ENCODE peak calls at places on chromosomes 13 and 19, in nine cellular contexts. One of them, this sample, is unnamed. For H3K9me3, the result is how much of the 10 kb centered on the place peaks cover.

GRCh38 chr19:46840157-46840942 is 10.3 kb downstream of the AP2S1 start:
- DNase-seq in breast epithelium: no peak
- DNase-seq in right lobe of liver: no peak
- DNase-seq in stomach: peak
- DNase-seq in body of pancreas: peak
- DNase-seq in aorta: no peak
- DNase-seq in CD8-positive, alpha-beta memory T cell: peak
- DNase-seq in testis: peak
- DNase-seq in upper lobe of right lung: peak
- DNase-seq in this sample: peak

GRCh38 chr19:33514885-33515485 is 6.6 kb downstream of the PEPD start:
- DNase-seq in aorta: no peak
- DNase-seq in breast epithelium: no peak
- DNase-seq in stomach: no peak
- DNase-seq in body of pancreas: no peak
- DNase-seq in testis: no peak
- DNase-seq in right lobe of liver: no peak
- DNase-seq in CD8-positive, alpha-beta memory T cell: no peak
- DNase-seq in upper lobe of right lung: no peak
- DNase-seq in this sample: no peak

GRCh38 chr19:4589579-4590410 is 30.3 kb upstream of the SEMA6B start:
- DNase-seq in CD8-positive, alpha-beta memory T cell: no peak
- DNase-seq in aorta: no peak
- DNase-seq in upper lobe of right lung: no peak
- DNase-seq in right lobe of liver: no peak
- DNase-seq in testis: peak
- DNase-seq in breast epithelium: no peak
- DNase-seq in body of pancreas: no peak
- DNase-seq in stomach: no peak
- DNase-seq in this sample: no peak

GRCh38 chr19:5075603-5076002 is 106.7 kb downstream of the KDM4B start:
- DNase-seq in testis: no peak
- DNase-seq in stomach: no peak
- DNase-seq in body of pancreas: no peak
- DNase-seq in upper lobe of right lung: no peak
- DNase-seq in CD8-positive, alpha-beta memory T cell: peak
- DNase-seq in aorta: no peak
- DNase-seq in breast epithelium: no peak
- DNase-seq in right lobe of liver: no peak
- DNase-seq in this sample: no peak

GRCh38 chr19:32372726-32373613 is 27.6 kb downstream of the ZNF507 start:
- DNase-seq in upper lobe of right lung: no peak
- DNase-seq in CD8-positive, alpha-beta memory T cell: no peak
- DNase-seq in stomach: no peak
- DNase-seq in aorta: no peak
- DNase-seq in right lobe of liver: no peak
- DNase-seq in testis: no peak
- DNase-seq in breast epithelium: no peak
- DNase-seq in body of pancreas: no peak
- DNase-seq in this sample: no peak

GRCh38 chr13:46166221-46166584 is 15.8 kb downstream of the LCP1 start:
- DNase-seq in stomach: no peak
- DNase-seq in CD8-positive, alpha-beta memory T cell: no peak
- DNase-seq in breast epithelium: no peak
- DNase-seq in right lobe of liver: no peak
- DNase-seq in testis: no peak
- DNase-seq in upper lobe of right lung: no peak
- DNase-seq in body of pancreas: no peak
- DNase-seq in aorta: no peak
- DNase-seq in this sample: no peak

GRCh38 chr13:75226755-75227435 is 255.1 kb downstream of the TBC1D4 start:
- DNase-seq in breast epithelium: no peak
- DNase-seq in body of pancreas: no peak
- DNase-seq in upper lobe of right lung: no peak
- DNase-seq in stomach: no peak
- DNase-seq in CD8-positive, alpha-beta memory T cell: no peak
- DNase-seq in testis: no peak
- DNase-seq in right lobe of liver: no peak
- DNase-seq in aorta: no peak
- DNase-seq in this sample: no peak

GRCh38 chr13:102726430-102726829 is 31.6 kb upstream of the METTL21C start:
- DNase-seq in breast epithelium: no peak
- DNase-seq in upper lobe of right lung: no peak
- DNase-seq in aorta: no peak
- DNase-seq in CD8-positive, alpha-beta memory T cell: no peak
- DNase-seq in testis: no peak
- DNase-seq in stomach: no peak
- DNase-seq in right lobe of liver: no peak
- DNase-seq in body of pancreas: no peak
- DNase-seq in this sample: no peak

GRCh38 chr13:33787051-33787591 is 30.8 kb upstream of the RFC3 start:
- DNase-seq in aorta: no peak
- DNase-seq in right lobe of liver: no peak
- DNase-seq in CD8-positive, alpha-beta memory T cell: peak
- DNase-seq in upper lobe of right lung: no peak
- DNase-seq in stomach: no peak
- DNase-seq in body of pancreas: no peak
- DNase-seq in breast epithelium: no peak
- DNase-seq in testis: no peak
- DNase-seq in this sample: no peak

GRCh38 chr13:70333752-70334151 is 225.5 kb upstream of the KLHL1 start:
- DNase-seq in breast epithelium: no peak
- DNase-seq in upper lobe of right lung: no peak
- DNase-seq in testis: no peak
- DNase-seq in aorta: no peak
- DNase-seq in body of pancreas: no peak
- DNase-seq in right lobe of liver: no peak
- DNase-seq in stomach: no peak
- DNase-seq in CD8-positive, alpha-beta memory T cell: no peak
- DNase-seq in this sample: no peak

GRCh38 chr19:35790981-35791813 is 15.8 kb downstream of the ARHGAP33 start:
- DNase-seq in right lobe of liver: peak
- DNase-seq in testis: no peak
- DNase-seq in CD8-positive, alpha-beta memory T cell: no peak
- DNase-seq in breast epithelium: no peak
- DNase-seq in upper lobe of right lung: peak
- DNase-seq in body of pancreas: peak
- DNase-seq in stomach: no peak
- DNase-seq in aorta: no peak
- DNase-seq in this sample: no peak

DNA sequence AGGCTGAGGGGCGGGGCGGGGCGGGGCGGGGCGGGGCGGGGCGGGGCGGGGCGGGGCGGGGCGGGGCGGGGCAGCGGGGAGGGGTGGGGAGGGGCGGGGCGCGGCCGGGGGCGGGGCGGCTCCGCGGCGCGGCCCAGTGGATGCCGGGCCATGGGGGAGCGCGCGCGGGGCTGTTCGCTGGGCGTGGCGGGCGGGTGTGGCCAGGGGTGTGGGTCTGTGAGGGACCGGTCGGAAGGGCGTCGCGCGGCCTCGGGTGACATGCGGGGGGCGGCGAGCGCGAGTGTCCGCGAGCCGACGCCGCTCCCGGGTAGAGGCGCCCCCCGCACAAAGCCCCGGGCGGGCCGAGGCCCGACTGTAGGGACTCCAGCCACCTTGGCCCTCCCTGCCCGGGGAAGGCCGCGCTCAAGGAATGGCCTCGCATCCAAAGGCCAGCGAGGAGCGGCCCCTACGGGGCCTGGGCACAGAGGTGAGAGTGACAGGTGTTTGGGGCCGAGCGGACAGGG is at the start of gene ZFP28:
- DNase-seq in right lobe of liver: peak
- DNase-seq in upper lobe of right lung: peak
- DNase-seq in CD8-positive, alpha-beta memory T cell: no peak
- DNase-seq in breast epithelium: no peak
- DNase-seq in aorta: peak
- DNase-seq in body of pancreas: no peak
- DNase-seq in testis: peak
- DNase-seq in stomach: no peak
- DNase-seq in this sample: no peak
- H3K9me3 ChIP-seq in right lobe of liver: under half
- H3K9me3 ChIP-seq in upper lobe of right lung: under half
- H3K9me3 ChIP-seq in CD8-positive, alpha-beta memory T cell: under half
- H3K9me3 ChIP-seq in breast epithelium: half or more
- H3K9me3 ChIP-seq in aorta: under half
- H3K9me3 ChIP-seq in body of pancreas: under half
- H3K9me3 ChIP-seq in testis: under half
- H3K9me3 ChIP-seq in stomach: under half
- H3K9me3 ChIP-seq in this sample: under half

GRCh38 chr19:57068326-57068725 is 51.5 kb upstream of the USP29 start:
- DNase-seq in testis: no peak
- DNase-seq in breast epithelium: no peak
- DNase-seq in stomach: no peak
- DNase-seq in CD8-positive, alpha-beta memory T cell: no peak
- DNase-seq in body of pancreas: no peak
- DNase-seq in upper lobe of right lung: no peak
- DNase-seq in aorta: no peak
- DNase-seq in right lobe of liver: no peak
- DNase-seq in this sample: no peak
- H3K9me3 ChIP-seq in testis: under half
- H3K9me3 ChIP-seq in breast epithelium: under half
- H3K9me3 ChIP-seq in stomach: under half
- H3K9me3 ChIP-seq in CD8-positive, alpha-beta memory T cell: under half
- H3K9me3 ChIP-seq in body of pancreas: under half
- H3K9me3 ChIP-seq in upper lobe of right lung: under half
- H3K9me3 ChIP-seq in aorta: under half
- H3K9me3 ChIP-seq in right lobe of liver: under half
- H3K9me3 ChIP-seq in this sample: under half

GRCh38 chr19:53580871-53581835 is 43.2 kb downstream of the ZNF331 start:
- DNase-seq in stomach: no peak
- DNase-seq in body of pancreas: no peak
- DNase-seq in upper lobe of right lung: no peak
- DNase-seq in CD8-positive, alpha-beta memory T cell: no peak
- DNase-seq in aorta: no peak
- DNase-seq in testis: no peak
- DNase-seq in breast epithelium: no peak
- DNase-seq in right lobe of liver: no peak
- DNase-seq in this sample: no peak

GRCh38 chr19:53581871-53582279 is 43.9 kb downstream of the ZNF331 start:
- DNase-seq in right lobe of liver: no peak
- DNase-seq in CD8-positive, alpha-beta memory T cell: no peak
- DNase-seq in body of pancreas: no peak
- DNase-seq in breast epithelium: no peak
- DNase-seq in aorta: no peak
- DNase-seq in stomach: no peak
- DNase-seq in upper lobe of right lung: no peak
- DNase-seq in testis: no peak
- DNase-seq in this sample: no peak

GRCh38 chr19:53576941-53577653 is 39.2 kb downstream of the ZNF331 start:
- DNase-seq in testis: no peak
- DNase-seq in aorta: no peak
- DNase-seq in right lobe of liver: no peak
- DNase-seq in breast epithelium: no peak
- DNase-seq in body of pancreas: no peak
- DNase-seq in stomach: no peak
- DNase-seq in CD8-positive, alpha-beta memory T cell: no peak
- DNase-seq in upper lobe of right lung: peak
- DNase-seq in this sample: no peak

GRCh38 chr19:53579518-53579917 is 41.6 kb downstream of the ZNF331 start:
- DNase-seq in aorta: no peak
- DNase-seq in stomach: no peak
- DNase-seq in upper lobe of right lung: no peak
- DNase-seq in testis: no peak
- DNase-seq in right lobe of liver: no peak
- DNase-seq in breast epithelium: no peak
- DNase-seq in CD8-positive, alpha-beta memory T cell: no peak
- DNase-seq in body of pancreas: no peak
- DNase-seq in this sample: no peak

GRCh38 chr19:53577968-53578367 is 40.0 kb downstream of the ZNF331 start:
- DNase-seq in right lobe of liver: no peak
- DNase-seq in upper lobe of right lung: no peak
- DNase-seq in CD8-positive, alpha-beta memory T cell: no peak
- DNase-seq in breast epithelium: no peak
- DNase-seq in testis: no peak
- DNase-seq in aorta: no peak
- DNase-seq in body of pancreas: no peak
- DNase-seq in stomach: no peak
- DNase-seq in this sample: no peak
- H3K9me3 ChIP-seq in right lobe of liver: under half
- H3K9me3 ChIP-seq in upper lobe of right lung: under half
- H3K9me3 ChIP-seq in CD8-positive, alpha-beta memory T cell: under half
- H3K9me3 ChIP-seq in breast epithelium: under half
- H3K9me3 ChIP-seq in testis: under half
- H3K9me3 ChIP-seq in aorta: under half
- H3K9me3 ChIP-seq in body of pancreas: under half
- H3K9me3 ChIP-seq in stomach: under half
- H3K9me3 ChIP-seq in this sample: under half

GRCh38 chr19:15935167-15935702 is 906 bp upstream of the CYP4F11 start:
- DNase-seq in aorta: no peak
- DNase-seq in stomach: no peak
- DNase-seq in body of pancreas: peak
- DNase-seq in upper lobe of right lung: no peak
- DNase-seq in right lobe of liver: peak
- DNase-seq in breast epithelium: no peak
- DNase-seq in testis: no peak
- DNase-seq in CD8-positive, alpha-beta memory T cell: no peak
- DNase-seq in this sample: no peak

GRCh38 chr19:15936950-15937349 is 2.6 kb upstream of the CYP4F11 start:
- DNase-seq in right lobe of liver: no peak
- DNase-seq in CD8-positive, alpha-beta memory T cell: no peak
- DNase-seq in aorta: no peak
- DNase-seq in breast epithelium: no peak
- DNase-seq in testis: no peak
- DNase-seq in upper lobe of right lung: no peak
- DNase-seq in stomach: no peak
- DNase-seq in body of pancreas: no peak
- DNase-seq in this sample: no peak

GRCh38 chr19:15934332-15935078 is at the start of gene CYP4F11:
- DNase-seq in CD8-positive, alpha-beta memory T cell: no peak
- DNase-seq in body of pancreas: peak
- DNase-seq in aorta: peak
- DNase-seq in upper lobe of right lung: peak
- DNase-seq in testis: peak
- DNase-seq in right lobe of liver: peak
- DNase-seq in breast epithelium: peak
- DNase-seq in stomach: peak
- DNase-seq in this sample: no peak

GRCh38 chr19:15936173-15936572 is 1.8 kb upstream of the CYP4F11 start:
- DNase-seq in CD8-positive, alpha-beta memory T cell: no peak
- DNase-seq in right lobe of liver: no peak
- DNase-seq in body of pancreas: no peak
- DNase-seq in aorta: no peak
- DNase-seq in upper lobe of right lung: no peak
- DNase-seq in stomach: no peak
- DNase-seq in testis: no peak
- DNase-seq in breast epithelium: no peak
- DNase-seq in this sample: no peak

GRCh38 chr19:15937771-15938170 is 3.4 kb upstream of the CYP4F11 start:
- DNase-seq in breast epithelium: no peak
- DNase-seq in aorta: no peak
- DNase-seq in testis: no peak
- DNase-seq in upper lobe of right lung: no peak
- DNase-seq in CD8-positive, alpha-beta memory T cell: no peak
- DNase-seq in body of pancreas: no peak
- DNase-seq in right lobe of liver: no peak
- DNase-seq in stomach: no peak
- DNase-seq in this sample: no peak
- H3K9me3 ChIP-seq in breast epithelium: under half
- H3K9me3 ChIP-seq in aorta: under half
- H3K9me3 ChIP-seq in testis: under half
- H3K9me3 ChIP-seq in upper lobe of right lung: under half
- H3K9me3 ChIP-seq in CD8-positive, alpha-beta memory T cell: under half
- H3K9me3 ChIP-seq in body of pancreas: under half
- H3K9me3 ChIP-seq in right lobe of liver: under half
- H3K9me3 ChIP-seq in stomach: under half
- H3K9me3 ChIP-seq in this sample: under half

GRCh38 chr13:111873676-111874178 is 193.2 kb upstream of the SOX1 start:
- DNase-seq in stomach: no peak
- DNase-seq in aorta: no peak
- DNase-seq in testis: no peak
- DNase-seq in breast epithelium: no peak
- DNase-seq in body of pancreas: no peak
- DNase-seq in CD8-positive, alpha-beta memory T cell: no peak
- DNase-seq in right lobe of liver: no peak
- DNase-seq in upper lobe of right lung: no peak
- DNase-seq in this sample: no peak
- H3K9me3 ChIP-seq in stomach: under half
- H3K9me3 ChIP-seq in aorta: under half
- H3K9me3 ChIP-seq in testis: under half
- H3K9me3 ChIP-seq in breast epithelium: under half
- H3K9me3 ChIP-seq in body of pancreas: under half
- H3K9me3 ChIP-seq in CD8-positive, alpha-beta memory T cell: under half
- H3K9me3 ChIP-seq in right lobe of liver: under half
- H3K9me3 ChIP-seq in upper lobe of right lung: under half
- H3K9me3 ChIP-seq in this sample: under half